ENCODE peak calls at places on chromosomes 2 and 18, in seven cellular contexts. E, A, M, R, V, L and U are unnamed samples.
A peak's percentile ranks its signal among the peaks of the same experiment; 100 is the strongest.

GRCh38 chr2:111176388-111176787 is 55.7 kb downstream of the BCL2L11 start:
- DNase-seq in R (no peak), E (no peak), L (peak; percentile 58), A (no peak), M (no peak), V (no peak), U (no peak)

GRCh38 chr2:29050591-29050990 is 23.7 kb downstream of the PCARE start:
- DNase-seq in V (no peak), M (no peak), E (no peak), A (no peak), R (no peak), L (no peak), U (no peak)

GRCh38 chr2:151091583-151091982 is 170.1 kb downstream of the RBM43 start:
- DNase-seq in V (no peak), A (no peak), E (no peak), R (no peak), L (no peak), M (no peak), U (no peak)

GRCh38 chr2:18903750-18904149 is 314.4 kb upstream of the NT5C1B start:
- DNase-seq in R (no peak), M (no peak), A (no peak), E (no peak), L (no peak), V (no peak), U (no peak)

GRCh38 chr2:71337776-71338175 is 6.2 kb downstream of the ZNF638 start:
- DNase-seq in M (no peak), E (no peak), A (no peak), R (no peak), L (no peak), V (no peak), U (no peak)

GRCh38 chr2:94725543-94725942 is 145.7 kb upstream of the TEKT4 start:
- DNase-seq in E (no peak), L (no peak), M (no peak), V (no peak), A (no peak), R (no peak), U (no peak)

GRCh38 chr2:176637497-176638166 is 368.4 kb downstream of the MTX2 start:
- DNase-seq in V (peak; percentile 86), L (peak; percentile 55), M (peak; percentile 7), R (peak; percentile 72), E (no peak), A (peak; percentile 29), U (no peak)

GRCh38 chr18:44699571-44700261 is 19.0 kb downstream of the SETBP1 start:
- DNase-seq in A (no peak), V (peak; percentile 34), L (no peak), M (no peak), R (no peak), E (no peak), U (no peak)

GRCh38 chr18:75533954-75534353 is 106.5 kb upstream of the SMIM21 start:
- DNase-seq in V (no peak), R (peak; percentile 24), M (no peak), L (no peak), A (no peak), E (no peak), U (no peak)

GRCh38 chr2:178912416-178913056 is 105.3 kb upstream of the TTN start:
- DNase-seq in V (no peak), L (no peak), R (peak; percentile 26), E (peak; percentile 13), A (no peak), M (no peak), U (no peak)

GRCh38 chr2:203730866-203731265 is 24.4 kb downstream of the CD28 start:
- DNase-seq in A (no peak), R (no peak), E (no peak), V (no peak), L (no peak), M (no peak), U (no peak)

GRCh38 chr18:35875566-35875965 is 96.9 kb upstream of the RMP24 start:
- DNase-seq in L (no peak), E (no peak), V (no peak), M (no peak), R (no peak), A (no peak), U (no peak)

GRCh38 chr2:128986867-128987268 is 668.2 kb upstream of the HS6ST1 start:
- DNase-seq in A (no peak), M (no peak), E (no peak), R (no peak), L (no peak), V (no peak), U (no peak)

GRCh38 chr2:239365071-239365781 is 35.6 kb downstream of the HDAC4 start:
- DNase-seq in E (no peak), V (no peak), M (no peak), A (no peak), R (no peak), L (no peak), U (no peak)

DNA sequence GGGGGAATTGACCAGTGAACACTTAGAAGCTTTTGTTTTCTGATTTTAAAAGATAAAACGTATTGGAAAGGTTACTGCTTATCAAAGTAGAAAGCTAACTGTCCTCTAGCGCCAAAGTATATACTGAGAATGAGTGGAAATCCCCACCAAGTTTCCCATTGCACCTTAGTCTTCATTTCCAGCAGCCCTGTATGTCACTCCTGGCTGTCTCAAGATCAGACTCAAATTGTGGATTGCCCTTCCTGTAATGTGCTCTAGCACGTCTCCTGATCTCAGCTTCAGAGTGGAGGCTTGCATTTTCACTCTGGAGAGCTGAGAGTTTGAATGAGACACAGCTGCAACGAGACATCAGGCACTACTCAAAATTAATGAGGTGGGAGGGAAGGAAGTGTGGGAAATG is 26.6 kb downstream of the MFF start:
- DNase-seq in M (no peak), L (no peak), R (no peak), E (no peak), V (no peak), A (no peak), U (no peak)
- H3K4me3 ChIP-seq in M (no peak overlapping the region), L (no peak overlapping the region), R (no peak overlapping the region), E (no peak overlapping the region), V (no peak overlapping the region), A (no peak overlapping the region), U (no peak overlapping the region)

DNA sequence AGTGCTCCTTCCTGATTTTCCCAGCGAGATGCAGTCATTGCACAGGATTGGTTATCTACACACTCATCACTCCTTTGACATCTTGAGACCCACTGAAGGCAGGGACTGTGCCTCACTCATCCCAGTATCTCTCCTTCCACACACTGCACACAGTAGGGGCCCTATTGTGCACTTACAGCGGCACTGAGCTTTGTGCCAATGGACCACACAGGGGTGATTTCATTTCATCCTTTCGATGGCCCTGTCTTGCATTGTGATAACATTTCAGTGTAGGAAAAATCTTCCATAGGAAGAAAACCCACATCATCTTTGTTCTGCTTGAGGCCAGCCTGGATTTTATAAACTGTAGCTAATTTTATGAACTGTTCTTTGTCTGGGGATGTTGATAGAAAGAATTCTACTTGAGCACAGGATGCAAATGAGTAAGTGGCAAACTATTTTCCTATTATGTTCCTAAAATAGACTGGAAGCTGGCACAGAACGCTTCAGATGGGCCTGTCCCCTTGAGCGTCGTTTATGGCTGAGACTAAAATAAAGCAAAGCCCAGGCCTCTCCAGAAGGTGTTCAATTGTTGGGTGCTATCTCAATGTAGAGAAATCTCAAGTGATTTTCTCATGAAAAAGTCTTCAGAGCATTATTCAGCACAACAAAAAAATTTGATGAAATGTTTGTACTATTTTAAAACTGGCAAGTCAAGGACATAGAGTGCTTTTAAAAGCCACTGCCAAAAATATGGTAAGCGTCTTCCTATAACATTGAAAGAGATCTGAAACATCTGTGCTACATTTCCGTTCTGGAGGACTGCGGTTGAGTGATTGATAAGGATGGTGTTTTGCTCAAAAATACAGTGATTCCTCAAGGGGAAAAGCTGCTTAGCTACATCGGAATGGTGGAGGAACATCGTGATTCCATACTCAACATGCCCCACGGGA is 10.7 kb upstream of the LRRFIP1 start:
- DNase-seq in A (no peak), L (no peak), V (no peak), E (no peak), R (peak; percentile 83), M (no peak), U (no peak)
- H3K27ac ChIP-seq in A (no peak overlapping the region), L (peak overlapping the region; percentile 56), V (peak overlapping the region; percentile 97), E (no peak overlapping the region), R (peak overlapping the region; percentile 89), M (peak overlapping the region; percentile 61), U (no peak overlapping the region)

DNA sequence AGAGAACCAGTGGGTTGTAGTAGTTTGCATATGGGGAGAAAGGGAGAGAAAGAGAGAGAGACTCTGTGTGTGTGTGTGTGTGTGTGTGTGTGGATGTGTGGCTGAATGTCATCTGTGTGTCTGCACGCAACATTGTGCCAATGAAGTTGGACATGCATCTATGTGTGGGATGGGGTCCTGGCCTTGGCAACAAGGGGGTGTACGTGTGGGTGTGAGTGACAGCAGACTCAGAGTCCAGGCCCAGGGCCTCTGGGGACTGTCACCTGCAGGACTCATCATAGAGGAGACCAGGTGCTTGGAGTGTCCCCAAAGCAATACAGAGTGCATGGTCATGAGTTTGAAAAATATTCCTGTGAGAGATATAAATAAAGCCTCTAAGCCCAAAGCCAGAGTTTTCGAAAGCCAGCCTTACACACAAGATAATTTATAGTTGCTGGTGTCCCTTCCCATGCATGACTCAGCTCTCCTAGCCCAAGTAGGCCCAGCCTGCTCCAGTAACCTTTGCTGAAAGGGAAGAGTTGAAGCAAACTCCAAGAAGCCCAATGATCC is 59.9 kb downstream of the TNP1 start:
- DNase-seq in R (peak; percentile 58), A (no peak), L (peak; percentile 71), E (no peak), V (peak; percentile 71), M (peak; percentile 91), U (no peak)
- H3K4me1 ChIP-seq in R (no peaks in the 10 kb centered on the region), A (no peaks in the 10 kb centered on the region), L (peaks cover 12% of the 10 kb centered on the region), E (no peaks in the 10 kb centered on the region), V (peaks cover 7% of the 10 kb centered on the region), M (peaks cover 55% of the 10 kb centered on the region), U (no peaks in the 10 kb centered on the region)

GRCh38 chr2:136765256-136765735 is at the start of gene THSD7B:
- DNase-seq in L (no peak), A (no peak), R (no peak), E (no peak), V (no peak), M (no peak), U (no peak)
- H3K4me3 ChIP-seq in L (no peak within 1 kb of the TSS), A (peak within 1 kb of the TSS; percentile 39), R (no peak within 1 kb of the TSS), E (no peak within 1 kb of the TSS), V (peak within 1 kb of the TSS; percentile 5), M (peak within 1 kb of the TSS; percentile 36), U (no peak within 1 kb of the TSS)